ENCODE peak calls at places on chromosomes 2 and 18, in seven cellular contexts. R is heart right ventricle, Y is posterior vena cava, E is fibroblast of the conjunctiva, Z is kidney, X is amygdala, H is aorta. O is an unnamed sample.

GRCh38 chr18:74945774-74946545 is 263.0 kb downstream of the PTGR3 start:
- DNase-seq in R (no peak), Y (no peak), E (no peak), Z (no peak), X (no peak), H (no peak), O (no peak)

GRCh38 chr2:62501794-62502500 is 4.0 kb downstream of the TMEM17 start:
- DNase-seq in R (no peak), Y (no peak), E (peak; percentile 69), Z (no peak), X (no peak), H (no peak), O (no peak)

GRCh38 chr18:48814490-48815181 is 136.1 kb downstream of the SMAD7 start:
- DNase-seq in R (no peak), Y (no peak), E (no peak), Z (peak; percentile 10), X (no peak), H (peak; percentile 31), O (no peak)

GRCh38 chr2:216554755-216555154 is 56.1 kb downstream of the RPL37A start:
- DNase-seq in R (no peak), Y (no peak), E (no peak), Z (no peak), X (no peak), H (no peak), O (no peak)

GRCh38 chr2:85264471-85264870 is 63.3 kb downstream of the TGOLN2 start:
- DNase-seq in R (no peak), Y (no peak), E (no peak), Z (no peak), X (no peak), H (no peak), O (peak; percentile 65)

GRCh38 chr2:109421101-109421500 is 192.7 kb downstream of the SEPTIN10 start:
- DNase-seq in R (no peak), Y (peak; percentile 40), E (no peak), Z (no peak), X (no peak), H (peak; percentile 58), O (no peak)

GRCh38 chr2:106575955-106576354 is 88.8 kb downstream of the CD8B2 start:
- DNase-seq in R (peak; percentile 46), Y (no peak), E (peak; percentile 28), Z (peak; percentile 83), X (no peak), H (peak; percentile 83), O (no peak)

GRCh38 chr2:49801898-49802297 is 647.6 kb upstream of the FSHR start:
- DNase-seq in R (no peak), Y (no peak), E (no peak), Z (no peak), X (no peak), H (no peak), O (no peak)

GRCh38 chr2:235170536-235171510 is 219.0 kb downstream of the SH3BP4 start:
- DNase-seq in R (no peak), Y (no peak), E (peak; percentile 56), Z (no peak), X (peak; percentile 5), H (no peak), O (peak; percentile 63)

GRCh38 chr2:222722327-222722946 is 51.0 kb downstream of the MOGAT1 start:
- DNase-seq in R (no peak), Y (no peak), E (peak; percentile 71), Z (no peak), X (no peak), H (no peak), O (no peak)

GRCh38 chr2:215423234-215423633 is 12.6 kb downstream of the FN1 start:
- DNase-seq in R (no peak), Y (no peak), E (no peak), Z (no peak), X (no peak), H (no peak), O (no peak)

O was measured in Caco-2.